ENCODE peak calls at places on chromosomes 1 and 21, in nine cellular contexts. One of them, this sample, is unnamed. For H3K27me3, the result is how much of the 10 kb centered on the place peaks cover.

GRCh38 chr1:161096514-161096913 is 1.6 kb upstream of the KLHDC9 start:
- DNase-seq in sigmoid colon: peak
- DNase-seq in tibial nerve: peak
- DNase-seq in lower lobe of right lung: no peak
- DNase-seq in psoas muscle: peak
- DNase-seq in fibroblast of lung: peak
- DNase-seq in astrocyte: no peak
- DNase-seq in pancreas: no peak
- DNase-seq in effector memory CD4-positive, alpha-beta T cell: no peak
- DNase-seq in this sample: no peak

GRCh38 chr1:28370220-28371010 is 875 bp downstream of the PHACTR4 start:
- DNase-seq in sigmoid colon: peak
- DNase-seq in tibial nerve: peak
- DNase-seq in lower lobe of right lung: no peak
- DNase-seq in psoas muscle: no peak
- DNase-seq in fibroblast of lung: peak
- DNase-seq in astrocyte: peak
- DNase-seq in pancreas: no peak
- DNase-seq in effector memory CD4-positive, alpha-beta T cell: no peak
- DNase-seq in this sample: peak

GRCh38 chr1:40078512-40079333 is 18.3 kb downstream of the PPT1 start:
- DNase-seq in sigmoid colon: no peak
- DNase-seq in tibial nerve: peak
- DNase-seq in lower lobe of right lung: no peak
- DNase-seq in psoas muscle: no peak
- DNase-seq in fibroblast of lung: peak
- DNase-seq in astrocyte: no peak
- DNase-seq in pancreas: no peak
- DNase-seq in effector memory CD4-positive, alpha-beta T cell: no peak
- DNase-seq in this sample: no peak

GRCh38 chr1:171150156-171150555 is 34.9 kb upstream of the FMO2 start:
- DNase-seq in sigmoid colon: no peak
- DNase-seq in tibial nerve: no peak
- DNase-seq in lower lobe of right lung: no peak
- DNase-seq in psoas muscle: no peak
- DNase-seq in fibroblast of lung: no peak
- DNase-seq in astrocyte: no peak
- DNase-seq in pancreas: no peak
- DNase-seq in effector memory CD4-positive, alpha-beta T cell: no peak
- DNase-seq in this sample: no peak

GRCh38 chr1:98388431-98388830 is 273.1 kb upstream of the SNX7 start:
- DNase-seq in sigmoid colon: no peak
- DNase-seq in tibial nerve: peak
- DNase-seq in lower lobe of right lung: no peak
- DNase-seq in psoas muscle: no peak
- DNase-seq in fibroblast of lung: peak
- DNase-seq in astrocyte: peak
- DNase-seq in pancreas: no peak
- DNase-seq in effector memory CD4-positive, alpha-beta T cell: no peak
- DNase-seq in this sample: no peak

GRCh38 chr1:150414592-150414991 is 50.6 kb downstream of the RPRD2 start:
- DNase-seq in sigmoid colon: no peak
- DNase-seq in tibial nerve: no peak
- DNase-seq in lower lobe of right lung: no peak
- DNase-seq in psoas muscle: no peak
- DNase-seq in fibroblast of lung: no peak
- DNase-seq in astrocyte: no peak
- DNase-seq in pancreas: no peak
- DNase-seq in effector memory CD4-positive, alpha-beta T cell: no peak
- DNase-seq in this sample: no peak

GRCh38 chr1:178869114-178869697 is 1.7 kb downstream of the ANGPTL1 start:
- DNase-seq in sigmoid colon: no peak
- DNase-seq in tibial nerve: no peak
- DNase-seq in lower lobe of right lung: no peak
- DNase-seq in psoas muscle: no peak
- DNase-seq in fibroblast of lung: peak
- DNase-seq in astrocyte: peak
- DNase-seq in pancreas: no peak
- DNase-seq in effector memory CD4-positive, alpha-beta T cell: no peak
- DNase-seq in this sample: no peak

GRCh38 chr1:110308247-110308646 is 30.9 kb upstream of the RBM15 start:
- DNase-seq in sigmoid colon: no peak
- DNase-seq in tibial nerve: no peak
- DNase-seq in lower lobe of right lung: no peak
- DNase-seq in psoas muscle: no peak
- DNase-seq in fibroblast of lung: peak
- DNase-seq in astrocyte: peak
- DNase-seq in pancreas: no peak
- DNase-seq in effector memory CD4-positive, alpha-beta T cell: no peak
- DNase-seq in this sample: no peak

GRCh38 chr1:87594736-87595383 is 266.2 kb downstream of the LMO4 start:
- DNase-seq in sigmoid colon: no peak
- DNase-seq in tibial nerve: no peak
- DNase-seq in lower lobe of right lung: no peak
- DNase-seq in psoas muscle: no peak
- DNase-seq in fibroblast of lung: peak
- DNase-seq in astrocyte: peak
- DNase-seq in pancreas: no peak
- DNase-seq in effector memory CD4-positive, alpha-beta T cell: no peak
- DNase-seq in this sample: no peak

GRCh38 chr21:35565204-35565611 is 495.1 kb downstream of the SETD4 start:
- DNase-seq in sigmoid colon: no peak
- DNase-seq in tibial nerve: peak
- DNase-seq in lower lobe of right lung: no peak
- DNase-seq in psoas muscle: peak
- DNase-seq in fibroblast of lung: peak
- DNase-seq in astrocyte: peak
- DNase-seq in pancreas: no peak
- DNase-seq in effector memory CD4-positive, alpha-beta T cell: no peak
- DNase-seq in this sample: peak
- H3K27me3 ChIP-seq in sigmoid colon: under half
- H3K27me3 ChIP-seq in tibial nerve: under half
- H3K27me3 ChIP-seq in lower lobe of right lung: under half
- H3K27me3 ChIP-seq in psoas muscle: under half
- H3K27me3 ChIP-seq in fibroblast of lung: under half
- H3K27me3 ChIP-seq in astrocyte: under half
- H3K27me3 ChIP-seq in pancreas: under half
- H3K27me3 ChIP-seq in effector memory CD4-positive, alpha-beta T cell: under half
- H3K27me3 ChIP-seq in this sample: under half

GRCh38 chr1:16070640-16071355 is 2.7 kb downstream of the FAM131C start:
- DNase-seq in sigmoid colon: no peak
- DNase-seq in tibial nerve: no peak
- DNase-seq in lower lobe of right lung: no peak
- DNase-seq in psoas muscle: no peak
- DNase-seq in fibroblast of lung: no peak
- DNase-seq in astrocyte: no peak
- DNase-seq in pancreas: no peak
- DNase-seq in effector memory CD4-positive, alpha-beta T cell: no peak
- DNase-seq in this sample: no peak

GRCh38 chr1:16066245-16066644 is 7.2 kb downstream of the FAM131C start:
- DNase-seq in sigmoid colon: no peak
- DNase-seq in tibial nerve: no peak
- DNase-seq in lower lobe of right lung: no peak
- DNase-seq in psoas muscle: no peak
- DNase-seq in fibroblast of lung: no peak
- DNase-seq in astrocyte: no peak
- DNase-seq in pancreas: no peak
- DNase-seq in effector memory CD4-positive, alpha-beta T cell: no peak
- DNase-seq in this sample: no peak

GRCh38 chr1:16067933-16068332 is 5.5 kb downstream of the FAM131C start:
- DNase-seq in sigmoid colon: no peak
- DNase-seq in tibial nerve: no peak
- DNase-seq in lower lobe of right lung: no peak
- DNase-seq in psoas muscle: no peak
- DNase-seq in fibroblast of lung: no peak
- DNase-seq in astrocyte: no peak
- DNase-seq in pancreas: no peak
- DNase-seq in effector memory CD4-positive, alpha-beta T cell: no peak
- DNase-seq in this sample: no peak

GRCh38 chr1:16067127-16067768 is 6.2 kb downstream of the FAM131C start:
- DNase-seq in sigmoid colon: no peak
- DNase-seq in tibial nerve: no peak
- DNase-seq in lower lobe of right lung: no peak
- DNase-seq in psoas muscle: no peak
- DNase-seq in fibroblast of lung: no peak
- DNase-seq in astrocyte: no peak
- DNase-seq in pancreas: peak
- DNase-seq in effector memory CD4-positive, alpha-beta T cell: no peak
- DNase-seq in this sample: no peak

DNA sequence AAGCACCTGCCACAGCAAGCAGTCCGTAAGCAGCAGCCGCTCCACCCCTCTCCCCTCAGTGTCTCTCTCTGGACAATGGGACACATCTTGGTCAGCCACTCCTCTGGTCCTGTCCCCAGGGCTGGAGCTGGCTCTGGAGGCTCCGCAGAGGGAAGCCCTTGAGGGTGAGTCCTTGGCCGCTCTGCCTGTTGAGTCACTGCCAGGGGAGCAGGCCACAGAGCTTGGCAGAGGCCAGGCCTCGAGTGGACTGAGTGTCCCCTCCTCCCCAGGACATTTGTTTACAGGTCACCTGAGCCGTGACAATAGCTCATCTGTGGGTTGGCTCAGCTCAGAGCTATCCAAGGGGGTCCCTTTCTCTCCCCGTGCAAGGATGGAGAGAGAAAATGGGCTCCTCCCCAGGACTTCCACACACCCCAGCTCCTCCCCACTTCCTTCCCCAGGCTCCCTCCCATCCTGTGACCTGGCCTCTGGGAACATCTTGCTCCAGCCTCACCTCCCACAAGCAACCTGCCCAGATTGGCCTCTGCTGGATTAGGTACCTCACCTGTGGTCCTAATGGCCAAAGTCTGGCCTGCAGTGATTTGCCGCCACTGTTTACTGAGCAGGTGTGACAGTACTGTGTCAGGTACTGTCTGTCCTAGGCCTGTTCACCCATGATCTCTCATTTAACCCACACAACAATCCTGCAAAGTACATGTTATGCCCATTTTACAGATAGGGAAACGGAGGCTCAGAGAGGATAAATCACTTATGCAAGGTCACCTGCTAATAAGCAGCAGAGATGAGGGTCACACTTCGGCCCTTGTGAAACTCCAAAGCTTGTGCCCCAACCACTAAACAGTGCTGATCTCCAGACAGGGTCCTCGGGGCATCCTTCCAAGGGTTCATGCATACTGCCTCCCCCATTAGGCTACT is 4.8 kb downstream of the FAM131C start:
- DNase-seq in sigmoid colon: no peak
- DNase-seq in tibial nerve: no peak
- DNase-seq in lower lobe of right lung: no peak
- DNase-seq in psoas muscle: peak
- DNase-seq in fibroblast of lung: no peak
- DNase-seq in astrocyte: no peak
- DNase-seq in pancreas: no peak
- DNase-seq in effector memory CD4-positive, alpha-beta T cell: no peak
- DNase-seq in this sample: peak
- H3K27me3 ChIP-seq in sigmoid colon: under half
- H3K27me3 ChIP-seq in tibial nerve: under half
- H3K27me3 ChIP-seq in lower lobe of right lung: under half
- H3K27me3 ChIP-seq in psoas muscle: under half
- H3K27me3 ChIP-seq in fibroblast of lung: under half
- H3K27me3 ChIP-seq in astrocyte: under half
- H3K27me3 ChIP-seq in pancreas: under half
- H3K27me3 ChIP-seq in effector memory CD4-positive, alpha-beta T cell: under half
- H3K27me3 ChIP-seq in this sample: under half

DNA sequence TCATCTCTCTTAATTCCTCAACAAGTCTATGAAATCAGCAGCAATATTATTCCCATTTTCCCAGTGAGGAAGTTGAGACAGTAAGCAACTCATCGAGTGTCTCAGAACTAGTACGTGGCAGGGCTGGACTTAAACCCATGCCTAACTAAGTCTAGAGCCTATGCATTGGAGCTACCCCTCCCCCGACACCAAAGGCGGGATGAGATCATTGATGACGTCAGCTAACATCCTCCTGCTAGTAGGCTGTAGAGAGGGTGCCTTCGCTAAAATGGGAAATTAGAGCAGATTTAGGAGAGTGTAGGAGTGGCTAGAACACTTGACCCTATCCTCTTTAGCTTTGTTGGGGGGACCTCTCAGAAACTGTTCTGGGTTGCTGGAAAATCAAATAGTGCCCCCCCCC is 7.7 kb upstream of the KAZN start:
- DNase-seq in sigmoid colon: no peak
- DNase-seq in tibial nerve: no peak
- DNase-seq in lower lobe of right lung: no peak
- DNase-seq in psoas muscle: no peak
- DNase-seq in fibroblast of lung: no peak
- DNase-seq in astrocyte: no peak
- DNase-seq in pancreas: no peak
- DNase-seq in effector memory CD4-positive, alpha-beta T cell: no peak
- DNase-seq in this sample: no peak
- H3K27me3 ChIP-seq in sigmoid colon: under half
- H3K27me3 ChIP-seq in tibial nerve: under half
- H3K27me3 ChIP-seq in lower lobe of right lung: under half
- H3K27me3 ChIP-seq in psoas muscle: under half
- H3K27me3 ChIP-seq in fibroblast of lung: under half
- H3K27me3 ChIP-seq in astrocyte: under half
- H3K27me3 ChIP-seq in pancreas: under half
- H3K27me3 ChIP-seq in effector memory CD4-positive, alpha-beta T cell: under half
- H3K27me3 ChIP-seq in this sample: under half

GRCh38 chr1:156625436-156626078 is 6.3 kb downstream of the HAPLN2 start:
- DNase-seq in sigmoid colon: peak
- DNase-seq in tibial nerve: peak
- DNase-seq in lower lobe of right lung: peak
- DNase-seq in psoas muscle: peak
- DNase-seq in fibroblast of lung: peak
- DNase-seq in astrocyte: no peak
- DNase-seq in pancreas: peak
- DNase-seq in effector memory CD4-positive, alpha-beta T cell: peak
- DNase-seq in this sample: peak
- H3K27me3 ChIP-seq in sigmoid colon: under half
- H3K27me3 ChIP-seq in tibial nerve: under half
- H3K27me3 ChIP-seq in lower lobe of right lung: half or more
- H3K27me3 ChIP-seq in psoas muscle: half or more
- H3K27me3 ChIP-seq in fibroblast of lung: half or more
- H3K27me3 ChIP-seq in astrocyte: under half
- H3K27me3 ChIP-seq in pancreas: under half
- H3K27me3 ChIP-seq in effector memory CD4-positive, alpha-beta T cell: under half
- H3K27me3 ChIP-seq in this sample: half or more